ENCODE peak calls at places on chromosomes 2 and 18, in ten cellular contexts. Q is neuronal stem cell, D is PC-3, S is IMR-90, Z is GM23248, E is HCT116, C is K562, U is fibroblast of lung, R is endodermal cell, A is mammary epithelial cell. V is an unnamed sample.

GRCh38 chr2:7671312-7671711 is 754.1 kb downstream of the RNF144A start:
- DNase-seq in Q (no peak), D (no peak), S (no peak), Z (peak; percentile 53), E (no peak), C (no peak), U (no peak), R (no peak), A (no peak), V (no peak)

GRCh38 chr2:135167273-135167672 is 115.2 kb downstream of the RAB3GAP1 start:
- DNase-seq in Q (no peak), D (no peak), S (no peak), Z (no peak), E (no peak), C (no peak), U (no peak), R (no peak), A (no peak), V (no peak)

GRCh38 chr2:237126519-237126918 is 40.8 kb downstream of the COPS8 start:
- DNase-seq in Q (no peak), D (no peak), S (no peak), Z (peak; percentile 44), E (no peak), C (no peak), U (no peak), R (no peak), A (no peak), V (no peak)

GRCh38 chr2:79447462-79447861 is 65.4 kb upstream of the CTNNA2 start:
- DNase-seq in Q (no peak), D (no peak), S (no peak), Z (no peak), E (no peak), C (no peak), U (no peak), R (no peak), A (no peak), V (no peak)

GRCh38 chr2:235613671-235614070 is 119.8 kb downstream of the AGAP1 start:
- DNase-seq in Q (no peak), D (no peak), S (no peak), Z (no peak), E (no peak), C (no peak), U (no peak), R (no peak), A (no peak), V (no peak)

GRCh38 chr18:53984021-53984420 is 240.4 kb downstream of the MBD2 start:
- DNase-seq in Q (no peak), D (peak; percentile 88), S (no peak), Z (peak; percentile 28), E (no peak), C (no peak), U (no peak), R (no peak), A (peak; percentile 46), V (no peak)

GRCh38 chr2:142815375-142815774 is 62.1 kb upstream of the KYNU start:
- DNase-seq in Q (no peak), D (no peak), S (no peak), Z (no peak), E (no peak), C (no peak), U (no peak), R (no peak), A (no peak), V (no peak)

GRCh38 chr2:168311265-168311925 is 64.0 kb upstream of the STK39 start:
- DNase-seq in Q (no peak), D (no peak), S (no peak), Z (no peak), E (no peak), C (no peak), U (no peak), R (no peak), A (no peak), V (no peak)

DNA sequence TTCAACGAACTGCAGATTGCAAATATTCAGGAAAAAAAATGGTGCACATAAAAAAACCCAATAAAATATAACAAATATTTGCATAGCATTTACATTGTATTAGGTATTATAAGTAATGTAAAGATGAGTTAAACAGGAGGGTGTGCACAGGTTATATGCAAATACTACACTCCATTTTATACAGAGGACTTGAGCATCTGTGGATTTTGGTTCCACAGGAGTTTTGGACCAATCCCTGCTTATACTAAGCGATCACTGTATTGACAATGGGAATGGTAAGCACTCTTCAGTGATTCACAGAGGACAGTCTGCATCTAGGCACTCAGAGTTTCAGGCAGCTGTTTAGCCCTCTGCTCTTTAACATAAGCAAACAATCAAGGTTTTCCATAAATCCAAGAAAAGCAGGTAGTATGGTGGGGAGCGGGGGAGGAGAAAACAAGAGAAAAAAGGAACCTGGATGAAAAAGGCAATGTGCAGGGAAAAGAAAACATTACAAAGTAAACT is 206.0 kb upstream of the PARD3B start:
- DNase-seq in Q (no peak), D (peak; percentile 62), S (no peak), Z (no peak), E (no peak), C (no peak), U (no peak), R (no peak), A (no peak), V (no peak)
- H3K9ac ChIP-seq in Q (no peak overlapping the region), D (peak overlapping the region; percentile 17), S (no peak overlapping the region), Z (no peak overlapping the region), E (no peak overlapping the region), C (no peak overlapping the region), U (no peak overlapping the region), R (no peak overlapping the region), A (no peak overlapping the region), V (no peak overlapping the region)

GRCh38 chr18:59273936-59274928 is 978 bp upstream of the RAX start:
- DNase-seq in Q (no peak), D (no peak), S (no peak), Z (no peak), E (no peak), C (no peak), U (no peak), R (peak; percentile 75), A (no peak), V (no peak)

GRCh38 chr18:59275406-59275949 is 2.2 kb upstream of the RAX start:
- DNase-seq in Q (no peak), D (no peak), S (no peak), Z (no peak), E (no peak), C (no peak), U (no peak), R (peak; percentile 49), A (no peak), V (no peak)

GRCh38 chr18:59279193-59279592 is 5.9 kb upstream of the RAX start:
- DNase-seq in Q (no peak), D (no peak), S (no peak), Z (peak; percentile 24), E (no peak), C (no peak), U (no peak), R (no peak), A (no peak), V (no peak)

GRCh38 chr18:59272971-59273935 is at the start of gene RAX:
- DNase-seq in Q (peak; percentile 91), D (no peak), S (no peak), Z (peak; percentile 35), E (no peak), C (peak; percentile 78), U (no peak), R (peak; percentile 96), A (no peak), V (no peak)

GRCh38 chr18:59276047-59276446 is 2.8 kb upstream of the RAX start:
- DNase-seq in Q (peak; percentile 82), D (no peak), S (no peak), Z (no peak), E (no peak), C (no peak), U (no peak), R (no peak), A (no peak), V (no peak)
- H3K27me3 ChIP-seq in Q (no peaks in the 10 kb centered on the region), D (peaks cover 33% of the 10 kb centered on the region), S (peaks cover 90% of the 10 kb centered on the region), Z (peaks cover 89% of the 10 kb centered on the region), E (peaks cover 45% of the 10 kb centered on the region), C (peaks cover 36% of the 10 kb centered on the region), U (peaks cover 62% of the 10 kb centered on the region), R (peaks cover 100% of the 10 kb centered on the region), A (peaks cover 37% of the 10 kb centered on the region), V (peaks cover 12% of the 10 kb centered on the region)

GRCh38 chr2:20447437-20448245 is 767 bp downstream of the RHOB start:
- DNase-seq in Q (peak; percentile 44), D (peak; percentile 44), S (peak; percentile 41), Z (peak; percentile 77), E (no peak), C (no peak), U (peak; percentile 49), R (peak; percentile 74), A (peak; percentile 48), V (peak; percentile 24)

GRCh38 chr2:20451346-20451745 is 4.5 kb downstream of the RHOB start:
- DNase-seq in Q (no peak), D (no peak), S (peak; percentile 41), Z (peak; percentile 17), E (no peak), C (no peak), U (no peak), R (no peak), A (no peak), V (no peak)

GRCh38 chr2:20450201-20451108 is 3.6 kb downstream of the RHOB start:
- DNase-seq in Q (no peak), D (no peak), S (peak; percentile 89), Z (peak; percentile 94), E (no peak), C (no peak), U (peak; percentile 98), R (peak; percentile 85), A (no peak), V (peak; percentile 18)

GRCh38 chr2:20448246-20449046 is 1.6 kb downstream of the RHOB start:
- DNase-seq in Q (no peak), D (no peak), S (peak; percentile 19), Z (peak; percentile 59), E (no peak), C (no peak), U (peak; percentile 41), R (peak; percentile 63), A (no peak), V (no peak)

DNA sequence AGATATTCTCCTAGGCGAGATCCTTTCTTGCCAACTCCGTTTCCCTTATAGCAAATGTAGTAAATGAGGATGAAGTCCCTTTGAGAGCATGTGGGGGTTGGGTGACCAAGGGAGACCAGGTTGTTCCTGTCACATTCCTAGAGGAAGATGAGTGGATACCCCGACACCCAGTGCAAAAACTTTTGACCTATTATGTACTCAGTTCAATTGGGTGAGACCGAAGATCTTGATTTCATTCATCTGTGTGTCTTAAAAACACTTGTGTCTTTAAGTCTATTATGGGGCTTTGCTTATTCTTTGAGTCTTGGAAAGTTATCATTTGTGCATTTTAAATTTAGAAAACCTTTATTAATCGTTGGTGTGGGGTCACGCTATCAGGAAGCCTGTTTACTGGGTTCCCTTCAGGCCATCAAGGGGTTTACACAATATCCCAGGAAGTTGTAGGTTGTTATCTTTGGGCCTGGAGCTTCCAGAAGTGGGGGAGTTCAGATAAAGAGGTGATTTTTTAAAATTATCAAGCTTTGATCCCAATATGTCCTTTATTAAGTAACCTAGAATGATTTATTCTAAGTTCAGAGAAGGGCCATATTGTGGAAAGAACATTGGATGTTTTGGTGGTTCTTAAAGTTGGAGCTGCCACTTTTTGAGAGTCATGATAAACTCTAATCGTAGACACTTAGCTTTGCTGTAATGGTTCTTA is 2.8 kb downstream of the RHOB start:
- DNase-seq in Q (no peak), D (no peak), S (peak; percentile 46), Z (peak; percentile 47), E (no peak), C (no peak), U (peak; percentile 56), R (no peak), A (no peak), V (no peak)
- H3K9ac ChIP-seq in Q (no peak overlapping the region), D (no peak overlapping the region), S (peak overlapping the region; percentile 44), Z (peak overlapping the region; percentile 94), E (no peak overlapping the region), C (no peak overlapping the region), U (no peak overlapping the region), R (peak overlapping the region; percentile 86), A (no peak overlapping the region), V (no peak overlapping the region)

DNA sequence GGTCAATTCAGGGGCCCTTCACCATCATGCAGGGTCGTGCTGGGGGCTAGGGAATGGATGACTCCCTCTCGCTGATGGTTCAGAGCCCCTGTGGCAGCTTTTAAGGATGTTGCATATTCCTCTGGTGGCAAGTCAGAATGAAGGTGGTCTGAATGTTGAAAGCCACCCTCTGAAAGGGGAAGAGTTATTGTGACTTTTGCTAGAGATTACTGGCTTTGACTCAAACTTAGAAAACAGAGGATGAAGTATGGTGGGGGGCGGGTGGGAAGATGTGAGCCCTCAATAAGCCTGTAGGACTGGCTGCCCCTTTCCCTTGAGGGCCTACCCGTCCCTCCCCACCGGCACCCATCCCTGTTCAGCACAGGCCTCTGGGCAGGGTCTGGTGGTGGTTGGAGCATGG is 23.2 kb downstream of the MC2R start:
- DNase-seq in Q (no peak), D (no peak), S (no peak), Z (no peak), E (no peak), C (no peak), U (no peak), R (no peak), A (no peak), V (no peak)
- H3K27me3 ChIP-seq in Q (no peaks in the 10 kb centered on the region), D (peaks cover 16% of the 10 kb centered on the region), S (no peaks in the 10 kb centered on the region), Z (no peaks in the 10 kb centered on the region), E (no peaks in the 10 kb centered on the region), C (no peaks in the 10 kb centered on the region), U (no peaks in the 10 kb centered on the region), R (no peaks in the 10 kb centered on the region), A (no peaks in the 10 kb centered on the region), V (no peaks in the 10 kb centered on the region)

V was measured in MM.1S.